ENCODE peak calls at places on chromosomes 12 and 14, in ten cellular contexts. One of them, this sample, is unnamed.

GRCh38 chr12:96025518-96025917 is 9.9 kb downstream of the LTA4H start:
- DNase-seq in stimulated activated CD8-positive, alpha-beta memory T cell treated with anti-CD3 and anti-CD28 coated beads, Interleukin-4, amount 100 ng/mL, for 4 hours: no peak
- DNase-seq in amygdala: no peak
- DNase-seq in SW480: no peak
- DNase-seq in adipocyte: no peak
- DNase-seq in stimulated activated CD4-positive, alpha-beta T cell treated with anti-CD3 and anti-CD28 coated beads, Interleukin-2, amount 100 ng/mL, for 48 hours: no peak
- DNase-seq in GM12891: no peak
- DNase-seq in GM13977: no peak
- DNase-seq in T47D: no peak
- DNase-seq in transverse colon: no peak
- DNase-seq in this sample: no peak

GRCh38 chr14:30283822-30284446 is 275.0 kb upstream of the G2E3 start:
- DNase-seq in T47D: peak
- DNase-seq in GM13977: no peak
- DNase-seq in SW480: peak
- DNase-seq in stimulated activated CD4-positive, alpha-beta T cell treated with anti-CD3 and anti-CD28 coated beads, Interleukin-2, amount 100 ng/mL, for 48 hours: peak
- DNase-seq in stimulated activated CD8-positive, alpha-beta memory T cell treated with anti-CD3 and anti-CD28 coated beads, Interleukin-4, amount 100 ng/mL, for 4 hours: no peak
- DNase-seq in adipocyte: peak
- DNase-seq in transverse colon: no peak
- DNase-seq in amygdala: no peak
- DNase-seq in GM12891: no peak
- DNase-seq in this sample: no peak

GRCh38 chr14:102694530-102695171 is 82.6 kb upstream of the TRAF3 start:
- DNase-seq in SW480: peak
- DNase-seq in stimulated activated CD4-positive, alpha-beta T cell treated with anti-CD3 and anti-CD28 coated beads, Interleukin-2, amount 100 ng/mL, for 48 hours: peak
- DNase-seq in amygdala: no peak
- DNase-seq in T47D: peak
- DNase-seq in stimulated activated CD8-positive, alpha-beta memory T cell treated with anti-CD3 and anti-CD28 coated beads, Interleukin-4, amount 100 ng/mL, for 4 hours: peak
- DNase-seq in GM12891: no peak
- DNase-seq in GM13977: peak
- DNase-seq in adipocyte: peak
- DNase-seq in transverse colon: peak
- DNase-seq in this sample: peak

GRCh38 chr14:106291626-106292025 is 765.2 kb downstream of the TMEM121 start:
- DNase-seq in GM12891: no peak
- DNase-seq in adipocyte: no peak
- DNase-seq in SW480: no peak
- DNase-seq in transverse colon: no peak
- DNase-seq in stimulated activated CD4-positive, alpha-beta T cell treated with anti-CD3 and anti-CD28 coated beads, Interleukin-2, amount 100 ng/mL, for 48 hours: no peak
- DNase-seq in GM13977: no peak
- DNase-seq in stimulated activated CD8-positive, alpha-beta memory T cell treated with anti-CD3 and anti-CD28 coated beads, Interleukin-4, amount 100 ng/mL, for 4 hours: no peak
- DNase-seq in T47D: no peak
- DNase-seq in amygdala: no peak
- DNase-seq in this sample: no peak

GRCh38 chr12:27245039-27245438 is 953 bp downstream of the STK38L start:
- DNase-seq in GM12891: no peak
- DNase-seq in T47D: no peak
- DNase-seq in stimulated activated CD8-positive, alpha-beta memory T cell treated with anti-CD3 and anti-CD28 coated beads, Interleukin-4, amount 100 ng/mL, for 4 hours: no peak
- DNase-seq in amygdala: no peak
- DNase-seq in transverse colon: no peak
- DNase-seq in GM13977: no peak
- DNase-seq in stimulated activated CD4-positive, alpha-beta T cell treated with anti-CD3 and anti-CD28 coated beads, Interleukin-2, amount 100 ng/mL, for 48 hours: no peak
- DNase-seq in adipocyte: peak
- DNase-seq in SW480: no peak
- DNase-seq in this sample: no peak

GRCh38 chr12:99498756-99499155 is 148.8 kb upstream of the GARIN6 start:
- DNase-seq in stimulated activated CD8-positive, alpha-beta memory T cell treated with anti-CD3 and anti-CD28 coated beads, Interleukin-4, amount 100 ng/mL, for 4 hours: no peak
- DNase-seq in adipocyte: peak
- DNase-seq in T47D: no peak
- DNase-seq in amygdala: no peak
- DNase-seq in transverse colon: no peak
- DNase-seq in stimulated activated CD4-positive, alpha-beta T cell treated with anti-CD3 and anti-CD28 coated beads, Interleukin-2, amount 100 ng/mL, for 48 hours: no peak
- DNase-seq in SW480: no peak
- DNase-seq in GM12891: no peak
- DNase-seq in GM13977: no peak
- DNase-seq in this sample: peak

GRCh38 chr12:109533487-109533740 is 39.9 kb downstream of the MMAB start:
- DNase-seq in GM12891: no peak
- DNase-seq in stimulated activated CD4-positive, alpha-beta T cell treated with anti-CD3 and anti-CD28 coated beads, Interleukin-2, amount 100 ng/mL, for 48 hours: no peak
- DNase-seq in GM13977: no peak
- DNase-seq in transverse colon: no peak
- DNase-seq in amygdala: no peak
- DNase-seq in SW480: no peak
- DNase-seq in T47D: no peak
- DNase-seq in adipocyte: no peak
- DNase-seq in stimulated activated CD8-positive, alpha-beta memory T cell treated with anti-CD3 and anti-CD28 coated beads, Interleukin-4, amount 100 ng/mL, for 4 hours: no peak
- DNase-seq in this sample: no peak

GRCh38 chr12:130179191-130179590 is 16.9 kb downstream of the FZD10 start:
- DNase-seq in transverse colon: no peak
- DNase-seq in stimulated activated CD8-positive, alpha-beta memory T cell treated with anti-CD3 and anti-CD28 coated beads, Interleukin-4, amount 100 ng/mL, for 4 hours: no peak
- DNase-seq in amygdala: no peak
- DNase-seq in GM13977: no peak
- DNase-seq in T47D: no peak
- DNase-seq in SW480: no peak
- DNase-seq in stimulated activated CD4-positive, alpha-beta T cell treated with anti-CD3 and anti-CD28 coated beads, Interleukin-2, amount 100 ng/mL, for 48 hours: no peak
- DNase-seq in GM12891: no peak
- DNase-seq in adipocyte: no peak
- DNase-seq in this sample: no peak

GRCh38 chr12:7058163-7058845 is 2.2 kb upstream of the C1S start:
- DNase-seq in GM13977: no peak
- DNase-seq in SW480: no peak
- DNase-seq in amygdala: no peak
- DNase-seq in T47D: no peak
- DNase-seq in adipocyte: no peak
- DNase-seq in stimulated activated CD4-positive, alpha-beta T cell treated with anti-CD3 and anti-CD28 coated beads, Interleukin-2, amount 100 ng/mL, for 48 hours: no peak
- DNase-seq in transverse colon: no peak
- DNase-seq in stimulated activated CD8-positive, alpha-beta memory T cell treated with anti-CD3 and anti-CD28 coated beads, Interleukin-4, amount 100 ng/mL, for 4 hours: no peak
- DNase-seq in GM12891: no peak
- DNase-seq in this sample: no peak

GRCh38 chr14:74302160-74302628 is 540 bp downstream of the ABCD4 start:
- DNase-seq in GM12891: peak
- DNase-seq in SW480: peak
- DNase-seq in T47D: peak
- DNase-seq in stimulated activated CD4-positive, alpha-beta T cell treated with anti-CD3 and anti-CD28 coated beads, Interleukin-2, amount 100 ng/mL, for 48 hours: peak
- DNase-seq in amygdala: no peak
- DNase-seq in transverse colon: no peak
- DNase-seq in stimulated activated CD8-positive, alpha-beta memory T cell treated with anti-CD3 and anti-CD28 coated beads, Interleukin-4, amount 100 ng/mL, for 4 hours: no peak
- DNase-seq in adipocyte: peak
- DNase-seq in GM13977: peak
- DNase-seq in this sample: no peak

GRCh38 chr12:26251600-26251999 is 56.2 kb downstream of the SSPN start:
- DNase-seq in GM13977: no peak
- DNase-seq in stimulated activated CD8-positive, alpha-beta memory T cell treated with anti-CD3 and anti-CD28 coated beads, Interleukin-4, amount 100 ng/mL, for 4 hours: no peak
- DNase-seq in stimulated activated CD4-positive, alpha-beta T cell treated with anti-CD3 and anti-CD28 coated beads, Interleukin-2, amount 100 ng/mL, for 48 hours: no peak
- DNase-seq in adipocyte: no peak
- DNase-seq in T47D: no peak
- DNase-seq in GM12891: no peak
- DNase-seq in transverse colon: no peak
- DNase-seq in SW480: no peak
- DNase-seq in amygdala: no peak
- DNase-seq in this sample: no peak

GRCh38 chr12:52027085-52027843 is 20.5 kb downstream of the TAMALIN start:
- DNase-seq in adipocyte: no peak
- DNase-seq in stimulated activated CD8-positive, alpha-beta memory T cell treated with anti-CD3 and anti-CD28 coated beads, Interleukin-4, amount 100 ng/mL, for 4 hours: no peak
- DNase-seq in T47D: no peak
- DNase-seq in stimulated activated CD4-positive, alpha-beta T cell treated with anti-CD3 and anti-CD28 coated beads, Interleukin-2, amount 100 ng/mL, for 48 hours: no peak
- DNase-seq in GM13977: no peak
- DNase-seq in SW480: no peak
- DNase-seq in GM12891: no peak
- DNase-seq in amygdala: no peak
- DNase-seq in transverse colon: no peak
- DNase-seq in this sample: no peak

GRCh38 chr12:65612440-65612839 is 211.8 kb upstream of the HMGA2 start:
- DNase-seq in amygdala: no peak
- DNase-seq in SW480: no peak
- DNase-seq in transverse colon: no peak
- DNase-seq in T47D: no peak
- DNase-seq in stimulated activated CD4-positive, alpha-beta T cell treated with anti-CD3 and anti-CD28 coated beads, Interleukin-2, amount 100 ng/mL, for 48 hours: no peak
- DNase-seq in GM13977: no peak
- DNase-seq in adipocyte: peak
- DNase-seq in GM12891: no peak
- DNase-seq in stimulated activated CD8-positive, alpha-beta memory T cell treated with anti-CD3 and anti-CD28 coated beads, Interleukin-4, amount 100 ng/mL, for 4 hours: no peak
- DNase-seq in this sample: no peak

GRCh38 chr14:101070540-101071492 is 167.3 kb upstream of the RTL1 start:
- DNase-seq in GM13977: no peak
- DNase-seq in T47D: no peak
- DNase-seq in stimulated activated CD8-positive, alpha-beta memory T cell treated with anti-CD3 and anti-CD28 coated beads, Interleukin-4, amount 100 ng/mL, for 4 hours: no peak
- DNase-seq in amygdala: no peak
- DNase-seq in GM12891: no peak
- DNase-seq in SW480: no peak
- DNase-seq in stimulated activated CD4-positive, alpha-beta T cell treated with anti-CD3 and anti-CD28 coated beads, Interleukin-2, amount 100 ng/mL, for 48 hours: no peak
- DNase-seq in adipocyte: no peak
- DNase-seq in transverse colon: peak
- DNase-seq in this sample: no peak

GRCh38 chr14:57346741-57347140 is 43.6 kb upstream of the NAA30 start:
- DNase-seq in GM13977: no peak
- DNase-seq in transverse colon: no peak
- DNase-seq in T47D: no peak
- DNase-seq in amygdala: no peak
- DNase-seq in adipocyte: no peak
- DNase-seq in stimulated activated CD4-positive, alpha-beta T cell treated with anti-CD3 and anti-CD28 coated beads, Interleukin-2, amount 100 ng/mL, for 48 hours: no peak
- DNase-seq in SW480: peak
- DNase-seq in stimulated activated CD8-positive, alpha-beta memory T cell treated with anti-CD3 and anti-CD28 coated beads, Interleukin-4, amount 100 ng/mL, for 4 hours: no peak
- DNase-seq in GM12891: no peak
- DNase-seq in this sample: no peak

GRCh38 chr12:108306014-108306501 is 33.1 kb downstream of the CMKLR1 start:
- DNase-seq in transverse colon: no peak
- DNase-seq in stimulated activated CD4-positive, alpha-beta T cell treated with anti-CD3 and anti-CD28 coated beads, Interleukin-2, amount 100 ng/mL, for 48 hours: no peak
- DNase-seq in T47D: no peak
- DNase-seq in SW480: peak
- DNase-seq in amygdala: no peak
- DNase-seq in GM12891: no peak
- DNase-seq in stimulated activated CD8-positive, alpha-beta memory T cell treated with anti-CD3 and anti-CD28 coated beads, Interleukin-4, amount 100 ng/mL, for 4 hours: no peak
- DNase-seq in adipocyte: peak
- DNase-seq in GM13977: no peak
- DNase-seq in this sample: no peak

GRCh38 chr14:23728791-23729190 is 92.6 kb downstream of the DHRS2 start:
- DNase-seq in stimulated activated CD4-positive, alpha-beta T cell treated with anti-CD3 and anti-CD28 coated beads, Interleukin-2, amount 100 ng/mL, for 48 hours: no peak
- DNase-seq in T47D: no peak
- DNase-seq in GM12891: no peak
- DNase-seq in amygdala: no peak
- DNase-seq in transverse colon: no peak
- DNase-seq in stimulated activated CD8-positive, alpha-beta memory T cell treated with anti-CD3 and anti-CD28 coated beads, Interleukin-4, amount 100 ng/mL, for 4 hours: no peak
- DNase-seq in SW480: no peak
- DNase-seq in GM13977: no peak
- DNase-seq in adipocyte: no peak
- DNase-seq in this sample: no peak

GRCh38 chr14:60651936-60652673 is 2.8 kb upstream of the SIX1 start:
- DNase-seq in stimulated activated CD8-positive, alpha-beta memory T cell treated with anti-CD3 and anti-CD28 coated beads, Interleukin-4, amount 100 ng/mL, for 4 hours: no peak
- DNase-seq in adipocyte: no peak
- DNase-seq in amygdala: no peak
- DNase-seq in SW480: no peak
- DNase-seq in GM13977: no peak
- DNase-seq in transverse colon: no peak
- DNase-seq in GM12891: no peak
- DNase-seq in stimulated activated CD4-positive, alpha-beta T cell treated with anti-CD3 and anti-CD28 coated beads, Interleukin-2, amount 100 ng/mL, for 48 hours: no peak
- DNase-seq in T47D: no peak
- DNase-seq in this sample: no peak

GRCh38 chr14:63046339-63047268 is 1.3 kb upstream of the KCNH5 start:
- DNase-seq in stimulated activated CD4-positive, alpha-beta T cell treated with anti-CD3 and anti-CD28 coated beads, Interleukin-2, amount 100 ng/mL, for 48 hours: no peak
- DNase-seq in GM12891: no peak
- DNase-seq in stimulated activated CD8-positive, alpha-beta memory T cell treated with anti-CD3 and anti-CD28 coated beads, Interleukin-4, amount 100 ng/mL, for 4 hours: no peak
- DNase-seq in transverse colon: no peak
- DNase-seq in SW480: no peak
- DNase-seq in GM13977: no peak
- DNase-seq in adipocyte: no peak
- DNase-seq in amygdala: no peak
- DNase-seq in T47D: no peak
- DNase-seq in this sample: no peak

GRCh38 chr14:71730471-71730870 is 201.8 kb upstream of the RGS6 start:
- DNase-seq in SW480: no peak
- DNase-seq in stimulated activated CD8-positive, alpha-beta memory T cell treated with anti-CD3 and anti-CD28 coated beads, Interleukin-4, amount 100 ng/mL, for 4 hours: no peak
- DNase-seq in adipocyte: no peak
- DNase-seq in transverse colon: no peak
- DNase-seq in T47D: no peak
- DNase-seq in amygdala: no peak
- DNase-seq in GM13977: no peak
- DNase-seq in GM12891: no peak
- DNase-seq in stimulated activated CD4-positive, alpha-beta T cell treated with anti-CD3 and anti-CD28 coated beads, Interleukin-2, amount 100 ng/mL, for 48 hours: no peak
- DNase-seq in this sample: no peak

GRCh38 chr14:106286697-106287290 is 760.4 kb downstream of the TMEM121 start:
- DNase-seq in T47D: no peak
- DNase-seq in SW480: peak
- DNase-seq in adipocyte: no peak
- DNase-seq in stimulated activated CD8-positive, alpha-beta memory T cell treated with anti-CD3 and anti-CD28 coated beads, Interleukin-4, amount 100 ng/mL, for 4 hours: no peak
- DNase-seq in GM12891: peak
- DNase-seq in amygdala: no peak
- DNase-seq in transverse colon: no peak
- DNase-seq in GM13977: peak
- DNase-seq in stimulated activated CD4-positive, alpha-beta T cell treated with anti-CD3 and anti-CD28 coated beads, Interleukin-2, amount 100 ng/mL, for 48 hours: peak
- DNase-seq in this sample: no peak

GRCh38 chr14:67218126-67218525 is 23.1 kb upstream of the PALS1 start:
- DNase-seq in stimulated activated CD4-positive, alpha-beta T cell treated with anti-CD3 and anti-CD28 coated beads, Interleukin-2, amount 100 ng/mL, for 48 hours: no peak
- DNase-seq in SW480: no peak
- DNase-seq in adipocyte: no peak
- DNase-seq in amygdala: no peak
- DNase-seq in stimulated activated CD8-positive, alpha-beta memory T cell treated with anti-CD3 and anti-CD28 coated beads, Interleukin-4, amount 100 ng/mL, for 4 hours: no peak
- DNase-seq in transverse colon: no peak
- DNase-seq in T47D: no peak
- DNase-seq in GM13977: no peak
- DNase-seq in GM12891: no peak
- DNase-seq in this sample: no peak

GRCh38 chr12:92002673-92003382 is 142.8 kb downstream of the BTG1 start:
- DNase-seq in stimulated activated CD8-positive, alpha-beta memory T cell treated with anti-CD3 and anti-CD28 coated beads, Interleukin-4, amount 100 ng/mL, for 4 hours: no peak
- DNase-seq in GM13977: no peak
- DNase-seq in T47D: no peak
- DNase-seq in SW480: no peak
- DNase-seq in transverse colon: no peak
- DNase-seq in amygdala: no peak
- DNase-seq in GM12891: no peak
- DNase-seq in stimulated activated CD4-positive, alpha-beta T cell treated with anti-CD3 and anti-CD28 coated beads, Interleukin-2, amount 100 ng/mL, for 48 hours: no peak
- DNase-seq in adipocyte: peak
- DNase-seq in this sample: no peak

This sample was measured in BJ.